ENCODE peak calls at places on chromosomes 13 and 19, in nine cellular contexts. N is adipocyte, B is thoracic aorta, C is fibroblast of lung, G is heart right ventricle, Q is ascending aorta, H is heart left ventricle, P is uterus, M is A673. W is an unnamed sample.

GRCh38 chr19:10368101-10368803 is 12.1 kb downstream of the TYK2 start:
- DNase-seq in P (no peak), B (no peak), M (no peak), N (no peak), H (no peak), C (no peak), Q (no peak), G (no peak), W (no peak)

GRCh38 chr13:97386832-97387486 is 47.0 kb upstream of the RAP2A start:
- DNase-seq in P (no peak), G (no peak), Q (no peak), C (no peak), H (peak; percentile 62), N (no peak), B (no peak), M (no peak), W (no peak)

GRCh38 chr19:1592023-1592754 is 476 bp downstream of the MBD3 start:
- DNase-seq in P (peak; percentile 78), N (peak; percentile 98), H (peak; percentile 94), Q (peak; percentile 22), B (peak; percentile 19), C (peak; percentile 90), G (peak; percentile 83), M (peak; percentile 94), W (peak; percentile 83)

GRCh38 chr13:47218611-47219010 is 321.8 kb upstream of the HTR2A start:
- DNase-seq in B (no peak), C (no peak), G (no peak), N (no peak), Q (no peak), H (no peak), P (no peak), M (no peak), W (no peak)

GRCh38 chr13:33743438-33744368 is 74.2 kb upstream of the RFC3 start:
- DNase-seq in P (no peak), C (no peak), G (no peak), N (no peak), H (no peak), Q (no peak), M (no peak), B (no peak), W (no peak)

GRCh38 chr19:34305221-34306058 is 51.1 kb downstream of the GARRE1 start:
- DNase-seq in N (no peak), M (no peak), C (no peak), G (no peak), B (no peak), P (no peak), H (no peak), Q (no peak), W (no peak)

GRCh38 chr19:33948651-33949335 is 152.1 kb downstream of the KCTD15 start:
- DNase-seq in N (no peak), P (no peak), H (no peak), B (no peak), C (no peak), M (no peak), Q (no peak), G (no peak), W (no peak)

GRCh38 chr19:52590728-52591127 is 20.6 kb downstream of the ZNF701 start:
- DNase-seq in B (no peak), Q (no peak), M (no peak), P (no peak), G (no peak), C (no peak), H (no peak), N (no peak), W (no peak)

GRCh38 chr19:47573076-47574026 is at the start of gene ZNF541:
- DNase-seq in G (peak; percentile 54), N (no peak), Q (peak; percentile 11), B (peak; percentile 12), P (peak; percentile 31), M (peak; percentile 11), C (peak; percentile 42), H (peak; percentile 85), W (no peak)

GRCh38 chr19:49186108-49186507 is 28.5 kb downstream of the TRPM4 start:
- DNase-seq in H (no peak), G (no peak), Q (no peak), P (no peak), C (no peak), M (no peak), N (no peak), B (no peak), W (no peak)

GRCh38 chr19:48490980-48491792 is 20.4 kb downstream of the LMTK3 start:
- DNase-seq in M (peak; percentile 78), N (no peak), B (no peak), C (no peak), P (no peak), H (no peak), G (no peak), Q (no peak), W (no peak)

GRCh38 chr19:498591-498950 is 2.3 kb downstream of the MADCAM1 start:
- DNase-seq in H (no peak), N (no peak), C (no peak), M (no peak), G (no peak), Q (no peak), P (no peak), B (no peak), W (no peak)

GRCh38 chr13:32200741-32201140 is 114.4 kb downstream of the ZAR1L start:
- DNase-seq in Q (no peak), N (peak; percentile 16), B (no peak), M (no peak), G (no peak), H (no peak), P (no peak), C (no peak), W (no peak)

GRCh38 chr13:26563713-26564112 is 6.2 kb downstream of the WASF3 start:
- DNase-seq in C (no peak), G (no peak), B (no peak), P (no peak), M (no peak), N (peak; percentile 33), Q (no peak), H (no peak), W (no peak)
- H3K27me3 ChIP-seq in C (no peaks in the 10 kb centered on the region), G (no peaks in the 10 kb centered on the region), B (no peaks in the 10 kb centered on the region), P (no peaks in the 10 kb centered on the region), M (peaks cover 81% of the 10 kb centered on the region), N (no peaks in the 10 kb centered on the region), Q (no peaks in the 10 kb centered on the region), H (no peaks in the 10 kb centered on the region), W (no peaks in the 10 kb centered on the region)

DNA sequence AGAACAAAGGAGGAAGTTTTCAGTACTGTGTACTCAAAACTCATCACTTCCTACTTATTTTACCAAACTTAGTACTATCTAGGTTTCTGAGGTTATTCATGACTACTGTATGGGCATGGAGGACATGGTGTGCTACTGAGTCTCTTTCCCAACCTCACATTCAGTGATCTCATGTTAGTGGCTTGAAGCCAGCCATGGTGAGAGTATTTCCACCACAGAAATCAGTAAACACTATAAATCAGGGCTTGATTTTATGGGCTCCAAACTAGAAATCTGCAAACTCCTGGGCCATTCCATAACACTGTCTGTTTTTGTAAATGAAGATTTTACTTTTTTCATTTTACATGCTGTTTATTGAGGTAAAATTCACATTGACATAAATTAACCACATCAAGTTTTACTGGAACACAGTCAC is 19.7 kb downstream of the MED26 start:
- DNase-seq in G (no peak), Q (no peak), C (peak; percentile 91), N (peak; percentile 81), B (peak; percentile 46), M (no peak), P (peak; percentile 93), H (no peak), W (no peak)
- H3K4me1 ChIP-seq in G (peaks cover 82% of the 10 kb centered on the region), Q (peaks cover 7% of the 10 kb centered on the region), C (peaks cover 6% of the 10 kb centered on the region), N (peaks cover 86% of the 10 kb centered on the region), B (peaks cover 26% of the 10 kb centered on the region), M (peaks cover 23% of the 10 kb centered on the region), P (peaks cover 18% of the 10 kb centered on the region), H (peaks cover 82% of the 10 kb centered on the region), W (no peaks in the 10 kb centered on the region)

DNA sequence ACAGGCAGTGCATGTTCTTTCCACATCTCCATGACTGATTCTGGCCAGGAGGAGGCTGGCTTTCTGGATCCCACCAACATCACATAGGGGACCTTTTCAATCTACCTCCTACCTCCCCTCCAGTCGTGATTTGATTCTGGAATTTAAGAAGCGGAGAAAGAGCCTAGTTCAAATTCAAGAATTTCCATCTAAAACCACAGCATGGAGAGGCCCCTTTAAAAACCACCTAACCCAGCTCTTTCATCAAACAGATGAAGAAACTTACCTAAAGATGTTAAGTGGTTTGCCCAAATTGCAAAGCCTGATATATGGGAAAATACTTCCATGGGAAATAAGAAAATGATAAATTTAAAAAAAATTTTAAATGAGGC is 45.6 kb downstream of the RFX2 start:
- DNase-seq in G (no peak), C (no peak), M (no peak), H (no peak), B (no peak), P (no peak), Q (no peak), N (no peak), W (no peak)
- H3K27me3 ChIP-seq in G (no peaks in the 10 kb centered on the region), C (no peaks in the 10 kb centered on the region), M (no peaks in the 10 kb centered on the region), H (no peaks in the 10 kb centered on the region), B (no peaks in the 10 kb centered on the region), P (no peaks in the 10 kb centered on the region), Q (no peaks in the 10 kb centered on the region), N (no peaks in the 10 kb centered on the region), W (no peaks in the 10 kb centered on the region)

GRCh38 chr19:13024958-13025653 is 29.8 kb downstream of the NFIX start:
- DNase-seq in P (no peak), H (no peak), G (no peak), N (no peak), C (no peak), Q (no peak), M (no peak), B (no peak), W (no peak)

GRCh38 chr19:13023666-13024065 is 28.4 kb downstream of the NFIX start:
- DNase-seq in Q (no peak), N (peak; percentile 33), H (no peak), P (no peak), M (no peak), B (no peak), C (peak; percentile 57), G (no peak), W (no peak)

GRCh38 chr19:13022859-13023636 is 27.8 kb downstream of the NFIX start:
- DNase-seq in G (peak; percentile 89), M (peak; percentile 94), Q (no peak), P (peak; percentile 95), B (no peak), C (peak; percentile 98), N (peak; percentile 94), H (peak; percentile 89), W (no peak)

GRCh38 chr19:13025819-13026477 is 30.7 kb downstream of the NFIX start:
- DNase-seq in H (no peak), G (no peak), M (no peak), B (no peak), C (no peak), P (no peak), N (peak; percentile 36), Q (no peak), W (no peak)

GRCh38 chr19:13024126-13024957 is 29.1 kb downstream of the NFIX start:
- DNase-seq in H (no peak), B (no peak), G (no peak), Q (no peak), M (no peak), C (no peak), N (no peak), P (no peak), W (no peak)
- H3K4me1 ChIP-seq in H (peaks cover 97% of the 10 kb centered on the region), B (peaks cover 83% of the 10 kb centered on the region), G (peaks cover 97% of the 10 kb centered on the region), Q (peaks cover 65% of the 10 kb centered on the region), M (peaks cover 45% of the 10 kb centered on the region), C (peaks cover 23% of the 10 kb centered on the region), N (peaks cover 77% of the 10 kb centered on the region), P (peaks cover 25% of the 10 kb centered on the region), W (peaks cover 6% of the 10 kb centered on the region)

DNA sequence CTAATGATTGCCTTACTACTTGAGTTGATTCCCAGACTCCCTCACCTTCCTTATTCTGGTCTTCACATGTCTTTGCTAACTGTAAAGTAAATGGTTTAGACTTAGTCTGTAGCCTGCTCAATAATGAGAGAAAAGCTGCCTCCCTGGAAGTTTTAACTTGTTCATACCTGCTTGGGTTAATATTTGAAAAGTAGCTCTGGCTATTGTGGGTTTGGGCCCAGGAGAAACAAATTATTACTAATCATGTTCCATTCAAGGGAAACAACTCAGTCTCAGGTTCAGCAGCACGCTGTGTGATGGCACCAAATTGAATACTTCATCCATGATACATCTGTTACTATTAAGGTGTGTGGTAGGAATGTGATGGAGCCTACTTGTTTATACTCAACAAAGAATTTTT is 75.0 kb downstream of the ZMYM2 start:
- DNase-seq in Q (no peak), M (no peak), H (no peak), P (no peak), C (no peak), G (no peak), B (no peak), N (no peak), W (no peak)
- H3K27me3 ChIP-seq in Q (no peaks in the 10 kb centered on the region), M (no peaks in the 10 kb centered on the region), H (no peaks in the 10 kb centered on the region), P (no peaks in the 10 kb centered on the region), C (no peaks in the 10 kb centered on the region), G (no peaks in the 10 kb centered on the region), B (no peaks in the 10 kb centered on the region), N (no peaks in the 10 kb centered on the region), W (no peaks in the 10 kb centered on the region)